ENCODE peak calls at places on chromosome 5, in ten cellular contexts. Y is neuronal stem cell; Q is OCI-M1; A is activated CD4-positive, alpha-beta T cell treated with anti-CD3 and anti-CD28 coated beads for 1 hour; Z is lower lobe of right lung; N is cardiac muscle cell; U is activated T-helper 1 cell treated with anti-CD3 and anti-CD28 coated beads, Interleukin-12 subunit alpha, Interleukin-12 subunit beta, Interleukin-2, Interleukin-4 antibody, amounts not matched to agents 30 ng/mL and 10 ng/mL and 1 ng/mL, durations not matched to agents 14 hours and 24 hours and 36 hours; R is activated naive CD8-positive, alpha-beta T cell treated with anti-CD3 and anti-CD28 coated beads, Interleukin-2, amount 50 U/mL, for 24 hours; L is stimulated activated CD8-positive, alpha-beta memory T cell treated with anti-CD3 and anti-CD28 coated beads, Interleukin-4, amount 100 ng/mL, for 48 hours; S is anterior cingulate cortex. C is an unnamed sample.

GRCh38 chr5:8908055-8908683 is 637.7 kb downstream of the SEMA5A start:
- DNase-seq in Z (no peak), L (peak), Q (peak), A (no peak), S (no peak), R (peak), Y (peak), N (peak), U (no peak), C (peak)

GRCh38 chr5:153601377-153601776 is 110.9 kb downstream of the GRIA1 start:
- DNase-seq in Z (no peak), L (no peak), Q (no peak), A (no peak), U (no peak), Y (no peak), N (no peak), S (no peak), R (no peak), C (no peak)

GRCh38 chr5:143355710-143356109 is 47.8 kb downstream of the NR3C1 start:
- DNase-seq in Q (peak), Z (no peak), N (peak), Y (no peak), R (peak), A (peak), L (no peak), U (no peak), S (no peak), C (peak)

GRCh38 chr5:14580037-14581034 is 1.3 kb upstream of the OTULINL start:
- DNase-seq in Q (no peak), Y (no peak), A (no peak), N (no peak), L (no peak), U (no peak), R (no peak), Z (no peak), S (no peak), C (no peak)

GRCh38 chr5:15752886-15753285 is 252.9 kb downstream of the FBXL7 start:
- DNase-seq in A (no peak), N (no peak), Z (no peak), Q (no peak), Y (no peak), U (no peak), R (no peak), S (no peak), L (no peak), C (no peak)

GRCh38 chr5:165057156-165057555 is 1551.7 kb downstream of the MAT2B start:
- DNase-seq in A (no peak), R (no peak), Q (no peak), S (no peak), N (no peak), Y (no peak), U (no peak), L (no peak), Z (no peak), C (no peak)

GRCh38 chr5:346229-346935 is 24.9 kb downstream of the AHRR start:
- DNase-seq in U (no peak), S (no peak), R (no peak), L (no peak), Q (no peak), Z (no peak), N (no peak), Y (no peak), A (no peak), C (peak)

GRCh38 chr5:44275329-44275728 is 113.9 kb downstream of the FGF10 start:
- DNase-seq in U (no peak), S (no peak), Z (no peak), L (no peak), R (no peak), Y (no peak), Q (no peak), N (no peak), A (no peak), C (no peak)

GRCh38 chr5:17833336-17833735 is 199.1 kb downstream of the TAF11L14 start:
- DNase-seq in R (no peak), S (no peak), L (no peak), Q (no peak), U (no peak), N (no peak), Z (no peak), Y (no peak), A (no peak), C (no peak)

GRCh38 chr5:129807162-129807814 is 59.4 kb downstream of the MINAR2 start:
- DNase-seq in Z (no peak), A (no peak), L (no peak), U (no peak), S (no peak), N (no peak), Q (no peak), R (no peak), Y (no peak), C (no peak)

GRCh38 chr5:141326088-141326854 is 4.0 kb upstream of the PCDHGA1 start:
- DNase-seq in A (peak), U (peak), Z (peak), N (peak), R (peak), Q (peak), L (peak), Y (no peak), S (no peak), C (peak)

GRCh38 chr5:172110921-172111873 is 76.8 kb downstream of the STK10 start:
- DNase-seq in Y (no peak), Q (peak), Z (peak), U (peak), N (no peak), A (peak), L (peak), S (no peak), R (peak), C (peak)

GRCh38 chr5:124678478-124678877 is 68.0 kb downstream of the ZNF608 start:
- DNase-seq in Q (no peak), Z (no peak), N (no peak), Y (no peak), R (no peak), U (no peak), L (no peak), A (no peak), S (peak), C (no peak)

GRCh38 chr5:179858241-179858585 is 404 bp downstream of the MRNIP start:
- DNase-seq in Q (peak), R (peak), U (peak), S (no peak), Y (no peak), L (no peak), N (peak), Z (peak), A (no peak), C (peak)

GRCh38 chr5:41695920-41696582 is 174.2 kb downstream of the OXCT1 start:
- DNase-seq in R (no peak), S (no peak), Q (peak), A (no peak), Y (no peak), U (no peak), N (no peak), L (no peak), Z (no peak), C (no peak)

GRCh38 chr5:68295772-68296171 is 80.2 kb downstream of the PIK3R1 start:
- DNase-seq in R (no peak), Z (no peak), Q (no peak), U (no peak), S (no peak), N (no peak), L (no peak), Y (no peak), A (no peak), C (no peak)

GRCh38 chr5:103452666-103453065 is 109.9 kb downstream of the NUDT12 start:
- DNase-seq in R (no peak), Y (no peak), L (no peak), U (no peak), A (no peak), Q (no peak), Z (no peak), S (no peak), N (no peak), C (no peak)

GRCh38 chr5:155021858-155022257 is 8.3 kb downstream of the KIF4B start:
- DNase-seq in Q (no peak), U (no peak), Y (no peak), S (no peak), A (no peak), L (no peak), N (no peak), R (no peak), Z (no peak), C (no peak)

GRCh38 chr5:42992035-42992570 is 48.0 kb downstream of the ANXA2R start:
- DNase-seq in S (no peak), N (peak), Y (no peak), U (peak), Z (peak), L (peak), Q (peak), R (peak), A (peak), C (peak)

GRCh38 chr5:5838493-5838892 is 416.0 kb downstream of the ICE1 start:
- DNase-seq in Y (no peak), U (no peak), R (no peak), A (no peak), Q (no peak), L (no peak), N (no peak), Z (no peak), S (no peak), C (no peak)

GRCh38 chr5:457195-457961 is 14.4 kb downstream of the EXOC3 start:
- DNase-seq in N (no peak), U (no peak), A (no peak), Q (no peak), S (no peak), L (no peak), R (no peak), Z (no peak), Y (no peak), C (no peak)

GRCh38 chr5:157602505-157602904 is 26.9 kb upstream of the ADAM19 start:
- DNase-seq in Q (no peak), A (peak), U (peak), L (peak), Z (no peak), R (peak), S (no peak), Y (no peak), N (no peak), C (no peak)

GRCh38 chr5:120555345-120555744 is 91.2 kb downstream of the PRR16 start:
- DNase-seq in N (no peak), S (no peak), Q (no peak), L (no peak), U (no peak), Y (no peak), Z (no peak), A (no peak), R (no peak), C (peak)

GRCh38 chr5:10352404-10353240 is 873 bp upstream of the MARCHF6 start:
- DNase-seq in R (peak), Z (no peak), Y (no peak), Q (peak), U (no peak), L (peak), A (no peak), S (no peak), N (peak), C (peak)